ENCODE peak calls at places on chromosome 2, in nine cellular contexts. V is CD4-positive, alpha-beta T cell; C is HCT116; S is AG10803; U is suprapubic skin; W is activated B cell treated with CpG ODN at 0.5 μM for 24 hours; I is fibroblast of lung; Z is Panc1; J is nephron progenitor cell. M is an unnamed sample.

GRCh38 chr2:158633261-158633660 is 161.9 kb upstream of the DAPL1 start:
- DNase-seq in V (no peak), C (no peak), S (no peak), U (no peak), W (no peak), I (no peak), Z (no peak), J (no peak), M (no peak)

GRCh38 chr2:149166958-149167810 is 128.7 kb downstream of the LYPD6B start:
- DNase-seq in V (peak), C (peak), S (peak), U (no peak), W (no peak), I (peak), Z (no peak), J (no peak), M (no peak)

GRCh38 chr2:134440336-134440909 is 186.6 kb downstream of the MGAT5 start:
- DNase-seq in V (no peak), C (no peak), S (no peak), U (peak), W (no peak), I (no peak), Z (no peak), J (no peak), M (no peak)

GRCh38 chr2:60544980-60545560 is 8.4 kb downstream of the BCL11A start:
- DNase-seq in V (no peak), C (no peak), S (no peak), U (no peak), W (no peak), I (no peak), Z (no peak), J (no peak), M (no peak)

GRCh38 chr2:102033028-102033749 is 41.4 kb downstream of the IL1R2 start:
- DNase-seq in V (peak), C (no peak), S (peak), U (peak), W (peak), I (peak), Z (no peak), J (no peak), M (no peak)

GRCh38 chr2:126315840-126316239 is 340.1 kb upstream of the GYPC start:
- DNase-seq in V (no peak), C (no peak), S (no peak), U (no peak), W (no peak), I (no peak), Z (no peak), J (no peak), M (no peak)

GRCh38 chr2:168152902-168153301 is 94.5 kb downstream of the STK39 start:
- DNase-seq in V (no peak), C (no peak), S (no peak), U (no peak), W (no peak), I (no peak), Z (no peak), J (no peak), M (no peak)

GRCh38 chr2:136492901-136493300 is 272.4 kb upstream of the THSD7B start:
- DNase-seq in V (no peak), C (no peak), S (no peak), U (no peak), W (no peak), I (no peak), Z (no peak), J (no peak), M (no peak)

GRCh38 chr2:181978351-181979150 is 7.1 kb upstream of the PPP1R1C start:
- DNase-seq in V (no peak), C (no peak), S (no peak), U (no peak), W (no peak), I (peak), Z (no peak), J (no peak), M (no peak)

GRCh38 chr2:162007447-162008040 is 66.5 kb downstream of the DPP4 start:
- DNase-seq in V (no peak), C (no peak), S (no peak), U (no peak), W (no peak), I (no peak), Z (no peak), J (no peak), M (no peak)
- TF ChIP-seq CTCF in V (peak), C (peak), S (peak), U (no peak), W (peak), I (peak), Z (peak), J (peak), M (peak)

GRCh38 chr2:48586433-48586832 is 31.2 kb upstream of the GTF2A1L start:
- DNase-seq in V (no peak), C (no peak), S (no peak), U (no peak), W (no peak), I (no peak), Z (no peak), J (no peak), M (no peak)

GRCh38 chr2:48587560-48587959 is 30.1 kb upstream of the GTF2A1L start:
- DNase-seq in V (no peak), C (no peak), S (no peak), U (no peak), W (no peak), I (no peak), Z (no peak), J (no peak), M (no peak)

GRCh38 chr2:48592067-48592466 is 25.6 kb upstream of the GTF2A1L start:
- DNase-seq in V (no peak), C (no peak), S (no peak), U (no peak), W (no peak), I (no peak), Z (no peak), J (no peak), M (no peak)

GRCh38 chr2:48588745-48589144 is 28.9 kb upstream of the GTF2A1L start:
- DNase-seq in V (no peak), C (no peak), S (no peak), U (no peak), W (no peak), I (no peak), Z (no peak), J (no peak), M (no peak)

GRCh38 chr2:48589170-48589767 is 28.4 kb upstream of the GTF2A1L start:
- DNase-seq in V (no peak), C (peak), S (peak), U (no peak), W (no peak), I (peak), Z (peak), J (peak), M (peak)
- TF ChIP-seq CTCF in V (no peak), C (peak), S (peak), U (no peak), W (no peak), I (peak), Z (peak), J (peak), M (peak)

DNA sequence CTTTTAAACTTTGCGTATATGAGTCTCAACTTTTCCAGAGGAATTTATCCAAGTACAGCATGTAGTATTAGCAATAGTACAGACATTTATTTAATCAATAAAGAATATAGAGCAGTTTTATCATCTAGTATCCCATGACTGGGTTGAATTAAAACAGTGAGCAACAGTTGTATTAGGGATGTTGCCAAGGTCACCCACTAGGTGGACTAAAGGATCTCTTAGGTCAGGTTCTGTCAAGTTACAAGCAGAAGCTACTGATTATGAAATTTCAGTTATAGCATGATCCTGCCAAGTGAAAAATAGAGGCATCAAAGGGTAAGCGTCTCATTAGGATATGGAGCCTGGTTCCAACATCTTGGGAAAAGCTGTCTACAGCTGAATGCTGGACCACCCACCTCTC is 52.1 kb upstream of the LAPTM4A start:
- DNase-seq in V (no peak), C (no peak), S (peak), U (no peak), W (no peak), I (no peak), Z (no peak), J (no peak), M (no peak)
- TF ChIP-seq CTCF in V (no peak), C (peak), S (peak), U (no peak), W (no peak), I (peak), Z (no peak), J (no peak), M (peak)

DNA sequence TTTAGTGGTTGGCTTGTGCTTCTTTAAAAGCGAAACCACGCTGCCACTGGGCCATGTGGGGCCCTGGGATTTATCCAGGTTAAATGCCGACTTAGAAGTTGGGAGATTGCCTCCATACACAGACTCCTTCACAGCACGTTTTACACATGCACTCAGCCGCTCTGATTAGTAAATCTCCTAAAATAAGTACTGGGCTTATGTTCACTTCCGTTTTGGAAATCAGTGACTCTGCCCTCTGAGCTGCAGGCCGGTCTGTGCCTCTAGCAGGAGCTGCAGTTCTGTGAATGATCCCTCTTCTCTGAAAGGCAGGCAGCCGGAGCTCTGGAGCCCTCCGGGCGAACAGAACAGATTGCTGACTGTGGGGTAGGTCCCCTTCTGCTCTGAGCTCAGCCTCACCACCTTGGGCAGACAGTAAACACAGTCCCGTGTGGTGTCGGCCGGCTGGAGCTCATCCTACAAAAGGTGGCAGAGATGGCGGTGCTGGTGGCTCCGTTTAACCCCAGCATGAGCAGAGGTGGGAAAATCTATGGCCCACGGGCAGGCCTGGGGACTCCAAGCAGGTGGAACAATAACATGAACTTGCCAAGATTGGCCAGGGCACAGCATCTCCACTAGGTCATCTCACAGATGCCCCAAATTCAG is 9.8 kb upstream of the RAB17 start:
- DNase-seq in V (no peak), C (no peak), S (peak), U (no peak), W (no peak), I (peak), Z (no peak), J (no peak), M (no peak)
- TF ChIP-seq CTCF in V (no peak), C (no peak), S (peak), U (no peak), W (no peak), I (peak), Z (no peak), J (no peak), M (no peak)

GRCh38 chr2:232028071-232028470 is 66.6 kb downstream of the DIS3L2 start:
- DNase-seq in V (no peak), C (no peak), S (no peak), U (no peak), W (no peak), I (no peak), Z (no peak), J (no peak), M (no peak)

GRCh38 chr2:232029336-232029735 is 67.8 kb downstream of the DIS3L2 start:
- DNase-seq in V (no peak), C (no peak), S (no peak), U (no peak), W (no peak), I (no peak), Z (no peak), J (no peak), M (no peak)

GRCh38 chr2:232028631-232029030 is 67.1 kb downstream of the DIS3L2 start:
- DNase-seq in V (no peak), C (no peak), S (peak), U (no peak), W (no peak), I (peak), Z (no peak), J (no peak), M (no peak)

GRCh38 chr2:232027530-232027929 is 66.0 kb downstream of the DIS3L2 start:
- DNase-seq in V (no peak), C (no peak), S (no peak), U (no peak), W (no peak), I (no peak), Z (no peak), J (no peak), M (no peak)

GRCh38 chr2:232030229-232030628 is 68.7 kb downstream of the DIS3L2 start:
- DNase-seq in V (no peak), C (no peak), S (no peak), U (no peak), W (no peak), I (no peak), Z (no peak), J (no peak), M (no peak)
- TF ChIP-seq CTCF in V (no peak), C (peak), S (peak), U (no peak), W (no peak), I (peak), Z (peak), J (peak), M (peak)

GRCh38 chr2:70613510-70613909 is 59.9 kb upstream of the TGFA start:
- DNase-seq in V (no peak), C (no peak), S (no peak), U (no peak), W (no peak), I (no peak), Z (no peak), J (no peak), M (no peak)
- TF ChIP-seq CTCF in V (no peak), C (no peak), S (no peak), U (no peak), W (no peak), I (no peak), Z (no peak), J (no peak), M (no peak)

DNA sequence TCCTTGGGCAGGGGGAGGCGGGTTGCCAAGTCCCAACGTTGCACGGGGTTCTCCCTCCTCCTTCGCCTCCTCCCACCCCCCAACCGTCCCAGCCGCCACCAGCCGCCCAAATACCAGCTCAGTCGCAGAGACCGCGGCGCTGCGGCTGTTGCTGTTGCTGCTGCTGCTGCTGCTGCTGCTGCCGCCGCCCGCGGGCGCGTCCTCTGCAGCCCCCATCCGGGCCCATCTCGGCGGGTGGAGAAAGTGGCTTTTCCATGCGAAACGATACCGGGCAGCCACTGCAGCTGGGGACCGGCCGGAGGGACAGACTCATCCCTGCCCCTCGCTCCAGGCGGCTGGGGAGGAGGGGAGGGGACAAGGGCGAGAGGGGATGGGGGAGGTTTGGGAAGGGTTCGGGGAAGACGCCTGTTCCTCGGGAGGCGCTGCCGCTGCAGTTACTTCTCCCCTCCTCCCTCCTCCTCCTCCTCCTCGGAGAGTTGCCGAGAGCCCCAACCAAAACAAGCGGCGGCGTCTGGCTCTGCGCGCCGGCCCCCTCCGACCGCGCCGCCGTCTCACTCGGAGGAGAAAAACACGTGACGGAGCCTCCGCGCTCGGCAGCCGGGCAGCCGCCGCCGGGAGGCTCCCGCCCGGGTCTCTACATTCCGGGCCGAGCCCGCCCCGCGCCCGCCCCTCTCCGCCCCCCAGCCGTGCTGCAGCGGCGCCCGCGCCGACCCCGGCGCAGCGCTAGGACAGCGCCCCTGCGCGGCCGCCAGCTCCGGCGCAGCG is at the start of gene IRS1:
- DNase-seq in V (peak), C (peak), S (peak), U (peak), W (peak), I (peak), Z (no peak), J (peak), M (peak)
- TF ChIP-seq CTCF in V (no peak), C (peak), S (peak), U (peak), W (no peak), I (no peak), Z (peak), J (no peak), M (peak)

GRCh38 chr2:171436307-171436706 is 2.3 kb downstream of the DCAF17 start:
- DNase-seq in V (no peak), C (no peak), S (peak), U (no peak), W (no peak), I (peak), Z (peak), J (no peak), M (no peak)

GRCh38 chr2:171441470-171441869 is 7.4 kb downstream of the DCAF17 start:
- DNase-seq in V (no peak), C (no peak), S (no peak), U (no peak), W (no peak), I (no peak), Z (no peak), J (no peak), M (no peak)
- TF ChIP-seq CTCF in V (no peak), C (no peak), S (no peak), U (no peak), W (no peak), I (no peak), Z (no peak), J (no peak), M (no peak)

GRCh38 chr2:220101902-220102301 is 474.5 kb downstream of the SLC4A3 start:
- DNase-seq in V (no peak), C (no peak), S (no peak), U (no peak), W (no peak), I (no peak), Z (no peak), J (no peak), M (no peak)

GRCh38 chr2:220107380-220107791 is 480.0 kb downstream of the SLC4A3 start:
- DNase-seq in V (no peak), C (no peak), S (no peak), U (no peak), W (no peak), I (peak), Z (no peak), J (no peak), M (no peak)

GRCh38 chr2:220106065-220106464 is 478.6 kb downstream of the SLC4A3 start:
- DNase-seq in V (no peak), C (no peak), S (no peak), U (no peak), W (no peak), I (no peak), Z (no peak), J (no peak), M (no peak)

GRCh38 chr2:220103596-220103995 is 476.2 kb downstream of the SLC4A3 start:
- DNase-seq in V (no peak), C (no peak), S (no peak), U (no peak), W (no peak), I (no peak), Z (no peak), J (no peak), M (no peak)

GRCh38 chr2:220104871-220105351 is 477.5 kb downstream of the SLC4A3 start:
- DNase-seq in V (no peak), C (no peak), S (peak), U (no peak), W (no peak), I (peak), Z (no peak), J (peak), M (peak)
- TF ChIP-seq CTCF in V (no peak), C (no peak), S (peak), U (no peak), W (no peak), I (peak), Z (no peak), J (no peak), M (no peak)

GRCh38 chr2:39429738-39430137 is 7.3 kb downstream of the MAP4K3 start:
- DNase-seq in V (no peak), C (no peak), S (no peak), U (no peak), W (no peak), I (peak), Z (no peak), J (no peak), M (no peak)

GRCh38 chr2:39434233-39434897 is 2.7 kb downstream of the MAP4K3 start:
- DNase-seq in V (no peak), C (no peak), S (no peak), U (no peak), W (no peak), I (peak), Z (no peak), J (no peak), M (no peak)

GRCh38 chr2:39432701-39433100 is 4.4 kb downstream of the MAP4K3 start:
- DNase-seq in V (no peak), C (no peak), S (no peak), U (no peak), W (no peak), I (no peak), Z (no peak), J (no peak), M (no peak)

GRCh38 chr2:39433586-39434195 is 3.4 kb downstream of the MAP4K3 start:
- DNase-seq in V (no peak), C (no peak), S (peak), U (no peak), W (no peak), I (no peak), Z (no peak), J (no peak), M (no peak)

GRCh38 chr2:39431592-39432316 is 5.3 kb downstream of the MAP4K3 start:
- DNase-seq in V (no peak), C (no peak), S (peak), U (no peak), W (no peak), I (no peak), Z (no peak), J (no peak), M (no peak)
- TF ChIP-seq CTCF in V (no peak), C (no peak), S (no peak), U (no peak), W (no peak), I (no peak), Z (no peak), J (no peak), M (no peak)

M was measured in endothelial cell.